ENCODE peak calls at places on chromosomes 13 and 19, in five cellular contexts. G is K562, E is H1, M is WTC11, X is HepG2. F is an unnamed sample.

GRCh38 chr13:30186644-30187431 is 120.5 kb downstream of the KATNAL1 start:
- DNase-seq in G (no peak), E (no peak), M (peak; percentile 20), X (no peak), F (no peak)

GRCh38 chr13:79018166-79018565 is 359.2 kb upstream of the OBI1 start:
- DNase-seq in G (no peak), E (no peak), M (no peak), X (no peak), F (no peak)

GRCh38 chr13:30997697-30998547 is 65.5 kb downstream of the TEX26 start:
- DNase-seq in G (no peak), E (no peak), M (no peak), X (no peak), F (no peak)

GRCh38 chr19:7492142-7493055 is 3.6 kb upstream of the PEX11G start:
- DNase-seq in G (no peak), E (no peak), M (no peak), X (no peak), F (no peak)

GRCh38 chr13:19888799-19889198 is 25.4 kb upstream of the ZMYM5 start:
- DNase-seq in G (no peak), E (no peak), M (no peak), X (no peak), F (no peak)

GRCh38 chr19:47569331-47569730 is 3.6 kb downstream of the ZNF541 start:
- DNase-seq in G (no peak), E (no peak), M (no peak), X (no peak), F (no peak)

GRCh38 chr13:32107474-32107873 is 75.9 kb downstream of the FRY start:
- DNase-seq in G (no peak), E (no peak), M (no peak), X (no peak), F (no peak)

GRCh38 chr19:7456964-7457541 is 31.8 kb downstream of the PEX11G start:
- DNase-seq in G (no peak), E (no peak), M (no peak), X (no peak), F (no peak)

GRCh38 chr13:40285634-40286033 is 380.8 kb downstream of the FOXO1 start:
- DNase-seq in G (no peak), E (no peak), M (no peak), X (no peak), F (no peak)

GRCh38 chr13:68588623-68589022 is 1358.5 kb upstream of the PCDH9 start:
- DNase-seq in G (no peak), E (no peak), M (no peak), X (peak; percentile 0), F (peak; percentile 5)

GRCh38 chr13:106003651-106004050 is 531.8 kb downstream of the EFNB2 start:
- DNase-seq in G (no peak), E (no peak), M (no peak), X (no peak), F (no peak)

GRCh38 chr13:34019870-34020269 is 201.9 kb downstream of the RFC3 start:
- DNase-seq in G (no peak), E (no peak), M (no peak), X (peak; percentile 99), F (no peak)

GRCh38 chr19:11151181-11151580 is 4.4 kb downstream of the SPC24 start:
- DNase-seq in G (no peak), E (no peak), M (no peak), X (no peak), F (no peak)

GRCh38 chr19:38079926-38080380 is 144.1 kb downstream of the DPF1 start:
- DNase-seq in G (no peak), E (no peak), M (no peak), X (peak; percentile 68), F (peak; percentile 77)

GRCh38 chr13:27125357-27126282 is 46.0 kb downstream of the USP12 start:
- DNase-seq in G (peak; percentile 67), E (no peak), M (peak; percentile 49), X (peak; percentile 33), F (no peak)

GRCh38 chr19:47663911-47664771 is 49.1 kb upstream of the EHD2 start:
- DNase-seq in G (peak; percentile 56), E (no peak), M (no peak), X (peak; percentile 59), F (no peak)

GRCh38 chr13:36533806-36534205 is 101.5 kb downstream of the CCNA1 start:
- DNase-seq in G (no peak), E (no peak), M (no peak), X (no peak), F (no peak)

GRCh38 chr13:88051746-88052482 is 380.7 kb downstream of the SLITRK5 start:
- DNase-seq in G (no peak), E (no peak), M (no peak), X (no peak), F (no peak)

GRCh38 chr19:58150328-58150921 is at the start of gene ZNF329:
- DNase-seq in G (peak; percentile 94), E (peak; percentile 96), M (peak; percentile 91), X (peak; percentile 66), F (peak; percentile 32)

GRCh38 chr19:55314396-55314795 is 10.7 kb downstream of the TMEM150B start:
- DNase-seq in G (peak; percentile 38), E (no peak), M (no peak), X (no peak), F (no peak)

GRCh38 chr19:15091918-15092753 is 10.1 kb downstream of the OR1I1 start:
- DNase-seq in G (no peak), E (peak; percentile 54), M (peak; percentile 35), X (peak; percentile 66), F (no peak)

GRCh38 chr13:43785681-43786471 is 896 bp downstream of the ENOX1 start:
- DNase-seq in G (no peak), E (peak; percentile 81), M (peak; percentile 72), X (no peak), F (no peak)

GRCh38 chr13:35164324-35164932 is 222.4 kb downstream of the NBEA start:
- DNase-seq in G (peak; percentile 6), E (no peak), M (no peak), X (peak; percentile 20), F (peak; percentile 40)

GRCh38 chr13:66345988-66346387 is 884.1 kb downstream of the PCDH9 start:
- DNase-seq in G (no peak), E (no peak), M (no peak), X (no peak), F (no peak)

GRCh38 chr19:32354345-32354744 is 8.9 kb downstream of the ZNF507 start:
- DNase-seq in G (no peak), E (no peak), M (no peak), X (no peak), F (no peak)

GRCh38 chr13:30456290-30456689 is 9.4 kb downstream of the HMGB1 start:
- DNase-seq in G (no peak), E (no peak), M (no peak), X (no peak), F (no peak)

GRCh38 chr19:54081032-54081431 is at the start of gene TARM1:
- DNase-seq in G (no peak), E (no peak), M (no peak), X (no peak), F (no peak)

GRCh38 chr13:106415427-106415826 is 120.0 kb downstream of the EFNB2 start:
- DNase-seq in G (no peak), E (no peak), M (no peak), X (no peak), F (no peak)

GRCh38 chr19:12872941-12873890 is 8.0 kb downstream of the DNASE2 start:
- DNase-seq in G (peak; percentile 86), E (peak; percentile 55), M (peak; percentile 89), X (peak; percentile 17), F (no peak)

GRCh38 chr19:1956868-1957492 is 16.0 kb downstream of the CSNK1G2 start:
- DNase-seq in G (no peak), E (peak; percentile 81), M (peak; percentile 64), X (no peak), F (no peak)

GRCh38 chr13:26965976-26966375 is 205.4 kb upstream of the GPR12 start:
- DNase-seq in G (no peak), E (no peak), M (no peak), X (no peak), F (no peak)

GRCh38 chr13:111955412-111955769 is 111.6 kb upstream of the SOX1 start:
- DNase-seq in G (no peak), E (peak; percentile 41), M (no peak), X (no peak), F (no peak)

GRCh38 chr13:111953546-111954178 is 113.3 kb upstream of the SOX1 start:
- DNase-seq in G (no peak), E (peak; percentile 30), M (no peak), X (no peak), F (no peak)

GRCh38 chr13:111952814-111953213 is 114.1 kb upstream of the SOX1 start:
- DNase-seq in G (no peak), E (peak; percentile 32), M (no peak), X (no peak), F (no peak)

GRCh38 chr13:111956261-111957151 is 110.4 kb upstream of the SOX1 start:
- DNase-seq in G (no peak), E (peak; percentile 38), M (no peak), X (no peak), F (no peak)

DNA sequence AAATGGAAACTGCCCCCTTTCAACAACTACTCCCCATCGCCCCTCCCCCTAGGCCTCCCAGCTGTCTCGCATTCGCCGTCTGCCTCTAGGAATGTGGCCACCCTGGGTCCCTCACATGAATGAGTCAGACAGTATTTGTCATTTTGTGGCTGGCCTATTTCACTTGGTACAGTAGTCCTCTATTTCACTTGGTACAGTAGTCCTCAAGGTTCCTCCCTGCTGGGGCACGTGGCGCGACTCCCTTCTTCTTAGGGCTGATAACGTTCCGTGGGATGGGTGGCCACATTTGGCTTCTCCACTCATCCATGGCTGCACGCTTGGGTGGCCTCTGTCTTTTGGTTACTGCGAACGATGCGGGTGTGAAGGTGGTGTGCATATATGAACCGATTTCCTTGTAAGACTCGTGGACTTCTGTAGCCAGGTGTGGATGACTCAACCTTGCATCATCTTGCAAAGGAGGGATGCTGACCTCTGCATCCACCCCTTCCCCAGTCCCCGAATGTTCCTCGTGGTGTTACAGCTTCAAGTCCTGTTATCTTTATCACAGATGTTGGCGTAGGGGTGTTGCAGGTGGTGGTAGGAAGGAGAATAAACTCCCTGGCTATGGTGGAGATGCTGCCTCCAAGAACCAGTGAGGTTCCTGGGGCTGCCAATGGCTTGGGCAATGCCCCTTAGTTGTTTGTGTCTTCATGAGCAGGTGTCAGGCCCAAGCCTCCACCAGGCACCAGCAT is 112.1 kb upstream of the SOX1 start:
- DNase-seq in G (no peak), E (peak; percentile 41), M (no peak), X (no peak), F (no peak)
- TF ChIP-seq ATF2 in G (no peak), E (no peak), M (no peak), X (no peak), F (no peak)

DNA sequence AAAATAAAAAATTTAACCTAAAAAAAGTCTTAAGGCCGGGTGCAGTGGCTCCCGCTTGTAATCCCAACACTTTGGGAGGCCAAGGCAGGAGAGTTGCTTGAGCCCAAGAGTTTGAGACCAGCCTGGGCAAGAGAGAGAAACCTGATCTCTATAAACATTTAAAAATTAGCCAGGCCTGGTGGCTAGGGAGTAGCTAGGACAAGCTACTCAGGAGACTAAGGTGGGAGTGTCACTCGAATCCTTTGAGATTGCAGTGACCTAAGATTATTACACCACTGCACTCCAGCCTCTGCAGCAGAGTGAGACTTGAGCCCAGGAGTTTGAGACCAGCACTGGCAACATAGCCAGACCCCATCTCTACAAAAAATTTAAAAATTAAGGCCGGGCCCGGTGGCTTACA is 1.1 kb downstream of the CCDC97 start:
- DNase-seq in G (no peak), E (no peak), M (no peak), X (no peak), F (no peak)
- TF ChIP-seq ATF2 in G (no peak), E (no peak), M (no peak), X (no peak), F (no peak)

GRCh38 chr19:4969772-4970531 is 1.0 kb downstream of the KDM4B start:
- DNase-seq in G (no peak), E (peak; percentile 65), M (no peak), X (no peak), F (peak; percentile 27)
- TF ChIP-seq ATF2 in G (no peak), E (no peak), M (no peak), X (no peak), F (no peak)

GRCh38 chr13:110874508-110874960 is 40.3 kb downstream of the ANKRD10 start:
- DNase-seq in G (peak; percentile 91), E (peak; percentile 93), M (peak; percentile 90), X (peak; percentile 37), F (no peak)
- TF ChIP-seq ATF2 in G (no peak), E (no peak), M (no peak), X (no peak), F (no peak)

F was measured in GM12878.